ENCODE peak calls at places on chromosomes 5 and 9, in four cellular contexts. H, D, S and J are unnamed samples.

GRCh38 chr5:160254706-160255105 is 25.4 kb downstream of the FABP6 start:
- DNase-seq in H (no peak), D (no peak), S (no peak), J (no peak)

GRCh38 chr5:106584268-106584667 is 1086.5 kb downstream of the EFNA5 start:
- DNase-seq in H (no peak), D (no peak), S (no peak), J (no peak)

GRCh38 chr5:123610209-123610608 is 98.2 kb downstream of the CSNK1G3 start:
- DNase-seq in H (no peak), D (peak; percentile 19), S (no peak), J (no peak)

GRCh38 chr5:54834121-54834842 is 151.1 kb downstream of the ESM1 start:
- DNase-seq in H (no peak), D (no peak), S (no peak), J (no peak)

GRCh38 chr9:114588150-114588663 is 638 bp downstream of the ATP6V1G1 start:
- DNase-seq in H (peak; percentile 21), D (peak; percentile 50), S (no peak), J (no peak)

GRCh38 chr5:80963521-80963895 is 3.3 kb downstream of the RASGRF2 start:
- DNase-seq in H (no peak), D (no peak), S (no peak), J (no peak)

GRCh38 chr9:109387206-109387605 is 66.3 kb upstream of the EPB41L4B start:
- DNase-seq in H (no peak), D (no peak), S (no peak), J (no peak)

GRCh38 chr9:127222388-127223095 is 42.0 kb upstream of the GARNL3 start:
- DNase-seq in H (no peak), D (no peak), S (no peak), J (no peak)

GRCh38 chr9:115367780-115368179 is 249.8 kb upstream of the TNC start:
- DNase-seq in H (peak; percentile 37), D (no peak), S (no peak), J (no peak)

GRCh38 chr5:389197-389821 is 53.7 kb upstream of the EXOC3 start:
- DNase-seq in H (no peak), D (no peak), S (no peak), J (no peak)

GRCh38 chr5:43231977-43232376 is 40.0 kb downstream of the NIM1K start:
- DNase-seq in H (no peak), D (peak; percentile 68), S (no peak), J (peak; percentile 65)

GRCh38 chr5:113612060-113612496 is 98.6 kb downstream of the YTHDC2 start:
- DNase-seq in H (no peak), D (peak; percentile 67), S (peak; percentile 41), J (peak; percentile 38)